ENCODE peak calls at places on chromosomes 6 and 20, in six cellular contexts. H is activated CD8-positive, alpha-beta memory T cell treated with anti-CD3 and anti-CD28 coated beads for 1 hour; V is uterus; B is NCI-H1930; P is endothelial cell; A is GM10248. L is an unnamed sample.

GRCh38 chr20:15154070-15154469 is 816.7 kb upstream of the FLRT3 start:
- DNase-seq in H (no peak), V (no peak), B (no peak), P (no peak), A (no peak), L (no peak)

GRCh38 chr6:116096979-116097816 is 3.5 kb upstream of the NT5DC1 start:
- DNase-seq in H (no peak), V (no peak), B (no peak), P (no peak), A (no peak), L (no peak)

GRCh38 chr6:107917468-107918375 is 40.3 kb downstream of the SEC63 start:
- DNase-seq in H (no peak), V (no peak), B (no peak), P (peak), A (peak), L (no peak)

GRCh38 chr6:98136333-98136732 is 698.0 kb upstream of the POU3F2 start:
- DNase-seq in H (no peak), V (no peak), B (peak), P (no peak), A (no peak), L (no peak)

GRCh38 chr6:89082439-89082838 is 1.9 kb downstream of the PNRC1 start:
- DNase-seq in H (no peak), V (no peak), B (no peak), P (no peak), A (no peak), L (peak)

GRCh38 chr6:151961809-151962208 is 154.3 kb downstream of the ESR1 start:
- DNase-seq in H (no peak), V (no peak), B (no peak), P (no peak), A (no peak), L (no peak)

GRCh38 chr6:33894438-33894837 is 90.6 kb upstream of the MLN start:
- DNase-seq in H (no peak), V (peak), B (no peak), P (no peak), A (no peak), L (no peak)

GRCh38 chr20:51680067-51680749 is 88.0 kb downstream of the ATP9A start:
- DNase-seq in H (no peak), V (no peak), B (no peak), P (no peak), A (no peak), L (no peak)

GRCh38 chr6:148934534-148934933 is 187.7 kb downstream of the UST start:
- DNase-seq in H (no peak), V (peak), B (no peak), P (no peak), A (no peak), L (peak)

GRCh38 chr20:10578607-10579006 is 95.2 kb downstream of the JAG1 start:
- DNase-seq in H (no peak), V (no peak), B (no peak), P (no peak), A (no peak), L (no peak)

GRCh38 chr6:131844243-131844841 is 36.5 kb downstream of the ENPP1 start:
- DNase-seq in H (no peak), V (no peak), B (no peak), P (no peak), A (no peak), L (no peak)

GRCh38 chr6:24547243-24547642 is 52.5 kb downstream of the ALDH5A1 start:
- DNase-seq in H (peak), V (no peak), B (no peak), P (no peak), A (peak), L (peak)

GRCh38 chr6:113796040-113796439 is 61.1 kb upstream of the MARCKS start:
- DNase-seq in H (no peak), V (no peak), B (no peak), P (no peak), A (no peak), L (no peak)

GRCh38 chr6:41428995-41429417 is 93.6 kb downstream of the NCR2 start:
- DNase-seq in H (no peak), V (peak), B (no peak), P (no peak), A (peak), L (peak)

GRCh38 chr6:28491984-28492317 is 23.6 kb downstream of the GPX6 start:
- DNase-seq in H (no peak), V (no peak), B (no peak), P (no peak), A (no peak), L (no peak)

GRCh38 chr6:11613858-11614257 is 76.3 kb downstream of the TMEM170B start:
- DNase-seq in H (no peak), V (no peak), B (no peak), P (no peak), A (no peak), L (no peak)

L was measured in KBM-7.